ENCODE peak calls at places on chromosomes 12 and 14, in five cellular contexts. H is left ventricle myocardium inferior, G is fibroblast of lung, X is HepG2, C is Caco-2. W is an unnamed sample.

GRCh38 chr12:66514581-66514980 is 164.3 kb downstream of the GRIP1 start:
- DNase-seq in H (no peak), X (no peak), C (no peak), G (no peak), W (peak; percentile 42)

GRCh38 chr12:6450091-6450868 is 1.6 kb upstream of the TAPBPL start:
- DNase-seq in G (no peak), H (no peak), C (peak; percentile 28), X (no peak), W (no peak)

GRCh38 chr14:52926994-52927393 is 23.9 kb downstream of the FERMT2 start:
- DNase-seq in X (peak; percentile 45), G (peak; percentile 79), C (no peak), H (no peak), W (peak; percentile 69)

GRCh38 chr12:110704750-110705149 is 15.8 kb upstream of the HVCN1 start:
- DNase-seq in C (no peak), H (no peak), X (peak; percentile 68), G (no peak), W (no peak)

GRCh38 chr12:271165-271564 is 8.5 kb upstream of the SLC6A13 start:
- DNase-seq in C (no peak), X (no peak), G (no peak), H (no peak), W (no peak)

GRCh38 chr14:88340357-88340756 is 17.3 kb upstream of the KCNK10 start:
- DNase-seq in G (no peak), C (no peak), X (no peak), H (no peak), W (no peak)

GRCh38 chr14:77037886-77038511 is 9.5 kb upstream of the IRF2BPL start:
- DNase-seq in X (no peak), C (no peak), H (no peak), G (peak; percentile 50), W (no peak)

GRCh38 chr14:23530360-23531055 is 21.1 kb downstream of the ZFHX2 start:
- DNase-seq in G (no peak), C (no peak), X (no peak), H (no peak), W (no peak)

GRCh38 chr14:102184678-102185040 is 45.0 kb downstream of the WDR20 start:
- DNase-seq in C (no peak), H (no peak), G (no peak), X (no peak), W (no peak)

GRCh38 chr12:91687052-91688017 is 458.3 kb downstream of the BTG1 start:
- DNase-seq in X (no peak), C (no peak), H (no peak), G (no peak), W (peak; percentile 30)

GRCh38 chr12:123912415-123913385 is 59.9 kb downstream of the CCDC92 start:
- DNase-seq in X (peak; percentile 40), G (no peak), H (no peak), C (no peak), W (no peak)

GRCh38 chr14:103576371-103577024 is 13.7 kb downstream of the COA8 start:
- DNase-seq in G (peak; percentile 91), H (peak; percentile 87), X (no peak), C (no peak), W (peak; percentile 85)

GRCh38 chr14:91371990-91372375 is 45.6 kb downstream of the CCDC88C start:
- DNase-seq in X (no peak), G (no peak), C (no peak), H (no peak), W (no peak)
- H3K4me3 ChIP-seq in X (no peak overlapping the region), G (no peak overlapping the region), C (no peak overlapping the region), H (no peak overlapping the region), W (no peak overlapping the region)

DNA sequence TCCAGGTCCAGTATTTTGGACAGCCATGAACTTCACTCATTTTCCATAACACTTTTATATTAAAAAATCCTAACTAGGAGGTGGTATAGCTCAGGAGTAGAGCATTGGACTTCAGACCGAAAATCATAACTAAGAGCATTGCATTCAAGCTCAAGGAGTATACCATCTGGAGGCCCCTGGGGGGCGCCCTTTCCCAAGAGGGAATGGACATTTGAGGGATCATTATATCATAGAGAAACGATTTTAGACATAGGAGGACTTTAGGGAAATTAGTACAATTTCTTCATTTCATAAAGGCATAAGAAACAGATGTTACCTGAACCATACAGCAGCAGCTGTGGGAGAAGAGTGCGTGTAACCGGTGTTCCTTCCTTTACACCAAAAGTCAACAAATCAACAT is 5.2 kb upstream of the ATG14 start:
- DNase-seq in X (no peak), G (no peak), C (no peak), H (no peak), W (peak; percentile 33)
- TF ChIP-seq CTCF in X (peak; percentile 38), G (peak; percentile 31), C (peak; percentile 22), H (no peak), W (peak; percentile 55)

DNA sequence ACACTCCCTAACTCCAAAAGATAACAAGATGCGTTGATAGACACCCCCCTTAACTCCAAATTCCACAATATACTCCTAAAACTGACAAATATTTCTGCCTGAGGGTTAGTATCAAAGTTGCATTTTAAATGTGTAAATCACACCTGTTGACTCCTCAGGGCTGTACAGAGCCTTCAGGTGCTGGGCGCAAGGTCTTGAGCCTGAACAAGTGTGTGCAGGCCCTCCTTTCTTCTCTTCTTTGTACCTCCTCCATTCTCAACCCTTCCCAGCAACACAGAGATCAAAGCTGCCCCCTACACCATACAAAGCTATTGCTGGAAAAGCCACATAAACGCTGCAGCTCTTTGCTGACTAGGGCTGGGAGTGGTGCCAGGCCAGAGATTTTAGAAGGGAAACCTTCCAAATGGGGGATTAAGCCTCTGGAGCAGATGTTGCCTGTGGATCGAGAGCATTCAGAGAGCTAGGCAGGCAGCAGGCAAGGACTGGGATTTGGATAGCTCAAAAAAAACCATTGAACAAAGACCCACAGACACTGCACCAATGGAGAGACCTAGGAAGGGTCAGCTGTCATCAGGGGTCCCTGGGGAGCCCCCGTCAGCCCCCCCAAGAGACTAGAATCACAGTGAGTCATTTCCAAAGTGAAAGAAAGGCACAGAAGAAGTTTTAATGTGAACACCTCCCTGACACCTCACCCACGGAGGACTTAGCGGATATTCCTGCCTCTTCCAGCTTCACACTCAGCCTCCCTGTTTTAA is 18.3 kb upstream of the SUSD6 start:
- DNase-seq in G (peak; percentile 74), C (no peak), X (no peak), H (no peak), W (peak; percentile 69)
- H3K4me3 ChIP-seq in G (peak overlapping the region; percentile 19), C (no peak overlapping the region), X (no peak overlapping the region), H (peak overlapping the region; percentile 17), W (no peak overlapping the region)

GRCh38 chr12:95858451-95859343 is at the start of gene SNRPF:
- DNase-seq in X (peak; percentile 95), H (peak; percentile 92), G (peak; percentile 97), C (peak; percentile 98), W (peak; percentile 97)
- TF ChIP-seq CTCF in X (peak; percentile 34), H (peak; percentile 31), G (no peak), C (no peak), W (peak; percentile 8)

GRCh38 chr12:1594045-1594294 is 411 bp downstream of the FBXL14 start:
- DNase-seq in C (peak; percentile 71), X (no peak), G (no peak), H (peak; percentile 76), W (no peak)
- H3K4me3 ChIP-seq in C (peak overlapping the region; percentile 51), X (peak overlapping the region; percentile 83), G (peak overlapping the region; percentile 70), H (peak overlapping the region; percentile 89), W (peak overlapping the region; percentile 64)